ENCODE peak calls at places on chromosomes 4 and X, in six cellular contexts. A, T, M, C, L and H are unnamed samples.

GRCh38 chrX:153647461-153648357 is 706 bp downstream of the DUSP9 start:
- DNase-seq in A (no peak), T (no peak), M (no peak), C (no peak), L (no peak), H (no peak)

GRCh38 chr4:9765091-9765490 is 16.3 kb upstream of the DRD5 start:
- DNase-seq in A (no peak), T (peak; percentile 15), M (peak; percentile 62), C (no peak), L (no peak), H (no peak)

GRCh38 chr4:73705056-73705432 is 35.3 kb upstream of the CXCL8 start:
- DNase-seq in A (no peak), T (no peak), M (no peak), C (no peak), L (no peak), H (no peak)

GRCh38 chr4:133186845-133187244 is 37.8 kb downstream of the PCDH10 start:
- DNase-seq in A (no peak), T (no peak), M (no peak), C (no peak), L (no peak), H (no peak)

GRCh38 chrX:21586001-21586400 is 72.1 kb downstream of the KLHL34 start:
- DNase-seq in A (no peak), T (no peak), M (no peak), C (no peak), L (no peak), H (no peak)

GRCh38 chr4:10096201-10096975 is 20.2 kb downstream of the WDR1 start:
- DNase-seq in A (no peak), T (no peak), M (no peak), C (peak; percentile 86), L (peak; percentile 91), H (no peak)

GRCh38 chr4:89134775-89135319 is 23.5 kb downstream of the TIGD2 start:
- DNase-seq in A (no peak), T (no peak), M (no peak), C (no peak), L (peak; percentile 31), H (no peak)

GRCh38 chr4:4387531-4388311 is 819 bp downstream of the NSG1 start:
- DNase-seq in A (no peak), T (no peak), M (no peak), C (no peak), L (no peak), H (no peak)

GRCh38 chrX:13101439-13102139 is 57.2 kb upstream of the FAM9C start:
- DNase-seq in A (no peak), T (no peak), M (no peak), C (no peak), L (peak; percentile 83), H (no peak)

GRCh38 chr4:8267077-8267476 is 2.5 kb upstream of the HTRA3 start:
- DNase-seq in A (no peak), T (peak; percentile 52), M (peak; percentile 67), C (peak; percentile 76), L (peak; percentile 24), H (peak; percentile 32)